ENCODE peak calls at places on chromosomes 5 and 9, in eight cellular contexts. K is AG08396; D is effector CD4-positive, alpha-beta T cell; U is AG04449; V is activated T-helper 1 cell treated with anti-CD3 and anti-CD28 coated beads, Interleukin-12 subunit alpha, Interleukin-12 subunit beta, Interleukin-2, Interleukin-4 antibody, amounts not matched to agents 30 ng/mL and 10 ng/mL and 1 ng/mL, durations not matched to agents 14 hours and 24 hours and 36 hours; G is amniotic stem cell; M is posterior vena cava; X is hypothalamus. B is an unnamed sample.

GRCh38 chr5:157177935-157178334 is 2.7 kb upstream of the ITK start:
- DNase-seq in D (no peak), V (no peak), X (no peak), U (no peak), M (no peak), G (no peak), K (no peak), B (no peak)

GRCh38 chr5:96001262-96001661 is 39.6 kb upstream of the ELL2 start:
- DNase-seq in K (no peak), V (no peak), G (no peak), M (no peak), U (no peak), D (no peak), X (no peak), B (no peak)

GRCh38 chr9:33241298-33241697 is 1.3 kb downstream of the SPINK4 start:
- DNase-seq in V (no peak), M (no peak), D (no peak), X (no peak), K (no peak), U (no peak), G (no peak), B (no peak)

GRCh38 chr5:31638286-31638685 is 645 bp upstream of the PDZD2 start:
- DNase-seq in M (no peak), G (no peak), D (no peak), U (no peak), X (no peak), K (no peak), V (no peak), B (no peak)

GRCh38 chr5:31104775-31105174 is 88.7 kb upstream of the CDH6 start:
- DNase-seq in X (no peak), G (no peak), U (no peak), D (no peak), V (no peak), M (no peak), K (no peak), B (no peak)

GRCh38 chr9:136785956-136786355 is 5.2 kb upstream of the TMEM141 start:
- DNase-seq in K (no peak), D (no peak), U (no peak), X (no peak), V (no peak), M (no peak), G (no peak), B (no peak)

GRCh38 chr9:98191615-98192502 is 578 bp downstream of the CORO2A start:
- DNase-seq in V (peak), M (peak), D (peak), G (no peak), X (no peak), K (no peak), U (no peak), B (peak)

GRCh38 chr5:32687167-32687831 is 23.8 kb upstream of the NPR3 start:
- DNase-seq in U (no peak), K (no peak), M (no peak), V (no peak), G (no peak), D (no peak), X (no peak), B (no peak)

GRCh38 chr5:117760114-117760513 is 1185.5 kb upstream of the SEMA6A start:
- DNase-seq in V (no peak), X (no peak), D (no peak), M (no peak), U (no peak), G (no peak), K (no peak), B (no peak)

GRCh38 chr9:124673063-124673462 is 98.0 kb downstream of the NR6A1 start:
- DNase-seq in K (no peak), M (no peak), D (no peak), V (no peak), X (no peak), U (no peak), G (no peak), B (no peak)

GRCh38 chr9:23683476-23684095 is 142.5 kb downstream of the ELAVL2 start:
- DNase-seq in D (no peak), X (no peak), K (no peak), U (no peak), V (no peak), G (no peak), M (no peak), B (no peak)

GRCh38 chr5:142013734-142014495 is 1.1 kb upstream of the GNPDA1 start:
- DNase-seq in U (no peak), D (no peak), V (no peak), X (no peak), M (peak), G (no peak), K (peak), B (no peak)

GRCh38 chr9:32928145-32928763 is 73.2 kb downstream of the APTX start:
- DNase-seq in G (no peak), M (no peak), X (no peak), D (no peak), V (no peak), U (no peak), K (no peak), B (no peak)

GRCh38 chr5:102863058-102863457 is 108.0 kb downstream of the PAM start:
- DNase-seq in V (no peak), X (no peak), M (no peak), K (no peak), D (no peak), G (no peak), U (no peak), B (no peak)

B was measured in NCI-H146.